ENCODE peak calls at places on chromosomes 6 and 20, in five cellular contexts. Q is PC-3, G is fibroblast of lung, M is OCI-LY7, L is PC-9. J is an unnamed sample. For H4K20me1, the result is how much of the 10 kb centered on the place peaks cover.

GRCh38 chr6:165184192-165184979 is 125.0 kb downstream of the C6orf118 start:
- DNase-seq in G (peak), M (no peak), L (no peak), Q (no peak), J (peak)

GRCh38 chr6:45437441-45437820 is 59.7 kb upstream of the SUPT3H start:
- DNase-seq in M (no peak), L (no peak), G (no peak), Q (no peak), J (no peak)

GRCh38 chr6:98634569-98634968 is 199.8 kb upstream of the POU3F2 start:
- DNase-seq in L (no peak), G (no peak), M (no peak), Q (peak), J (no peak)

GRCh38 chr20:24027229-24027628 is 38.6 kb upstream of the GGTLC1 start:
- DNase-seq in L (no peak), M (peak), G (no peak), Q (peak), J (no peak)

GRCh38 chr20:38325905-38326304 is 20.4 kb upstream of the LBP start:
- DNase-seq in Q (no peak), M (no peak), L (no peak), G (no peak), J (no peak)

GRCh38 chr6:642805-643204 is 14.1 kb downstream of the HUS1B start:
- DNase-seq in M (no peak), L (no peak), G (no peak), Q (no peak), J (no peak)

GRCh38 chr6:48986105-48986504 is 476.9 kb downstream of the MMUT start:
- DNase-seq in G (no peak), L (no peak), Q (no peak), M (no peak), J (no peak)

GRCh38 chr6:87846446-87846845 is 144.4 kb upstream of the AKIRIN2 start:
- DNase-seq in L (no peak), G (no peak), Q (peak), M (no peak), J (no peak)

GRCh38 chr6:170076466-170077165 is 214.3 kb downstream of the DLL1 start:
- DNase-seq in M (no peak), Q (no peak), G (no peak), L (no peak), J (no peak)

GRCh38 chr6:51430610-51431009 is 611.9 kb downstream of the TFAP2B start:
- DNase-seq in M (no peak), G (no peak), L (no peak), Q (no peak), J (no peak)

GRCh38 chr6:113599444-113599843 is 257.7 kb upstream of the MARCKS start:
- DNase-seq in L (no peak), Q (peak), M (no peak), G (peak), J (peak)

GRCh38 chr6:57190140-57190539 is 18.0 kb downstream of the BAG2 start:
- DNase-seq in L (no peak), G (peak), Q (peak), M (peak), J (no peak)

GRCh38 chr20:46022411-46023147 is 6.4 kb upstream of the SLC12A5 start:
- DNase-seq in L (no peak), Q (peak), M (peak), G (no peak), J (no peak)

GRCh38 chr6:133977983-133978895 is 25.2 kb downstream of the TBPL1 start:
- DNase-seq in Q (peak), L (peak), M (no peak), G (peak), J (peak)

GRCh38 chr20:63377256-63378114 is 16.3 kb upstream of the CHRNA4 start:
- DNase-seq in Q (no peak), L (no peak), M (no peak), G (no peak), J (no peak)

GRCh38 chr6:139977887-139978332 is 603.5 kb upstream of the CITED2 start:
- DNase-seq in L (peak), G (peak), M (no peak), Q (peak), J (peak)

DNA sequence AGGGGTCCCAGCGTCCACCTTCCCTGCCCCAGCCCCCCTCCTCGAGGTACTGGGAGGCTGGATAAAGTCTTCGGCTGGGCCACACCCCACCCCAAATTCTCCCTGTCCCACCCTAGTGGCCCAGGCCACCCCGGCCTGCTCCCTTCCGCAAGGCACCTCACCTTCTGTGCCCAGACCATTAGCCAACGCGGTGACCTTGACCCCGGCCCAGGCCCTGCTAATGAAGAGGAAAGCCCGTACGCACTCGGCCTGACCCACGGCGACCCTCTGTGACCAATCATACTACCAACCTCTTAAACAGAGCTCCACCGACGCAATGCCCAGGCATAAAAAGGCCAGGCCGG is 182 bp upstream of the OXT start:
- DNase-seq in G (no peak), L (no peak), M (no peak), Q (no peak), J (no peak)
- H3K4me3 ChIP-seq in G (no peak), L (no peak), M (no peak), Q (no peak), J (no peak)

DNA sequence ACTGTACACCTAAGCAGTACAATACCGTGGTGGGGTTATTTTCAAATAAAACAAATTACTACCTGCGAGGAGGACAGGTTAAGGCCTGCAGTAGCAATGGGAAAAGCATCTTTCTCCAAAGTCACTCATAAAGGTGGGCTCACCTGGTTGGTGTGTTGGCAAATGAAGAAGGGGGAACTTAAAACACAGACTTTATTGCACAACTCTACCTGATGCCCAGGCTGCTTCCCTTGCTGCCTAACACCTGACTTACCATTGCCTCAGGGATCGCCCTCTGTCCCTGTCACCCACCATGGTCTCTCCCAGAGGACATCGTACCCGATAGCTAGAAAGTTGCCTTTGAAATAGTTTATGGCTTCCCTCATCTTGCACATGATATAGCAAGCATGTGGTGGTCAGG is 53.6 kb downstream of the GNAS start:
- DNase-seq in G (no peak), M (no peak), Q (no peak), L (no peak), J (no peak)
- H4K20me1 ChIP-seq in G (under half), M (under half), Q (under half), L (under half), J (half or more)

GRCh38 chr6:157849288-157850017 is 26.4 kb downstream of the SNX9 start:
- DNase-seq in G (no peak), Q (no peak), L (no peak), M (no peak), J (no peak)

GRCh38 chr6:157850030-157850429 is 27.0 kb downstream of the SNX9 start:
- DNase-seq in L (no peak), G (no peak), M (no peak), Q (no peak), J (no peak)

GRCh38 chr6:157848693-157849092 is 25.6 kb downstream of the SNX9 start:
- DNase-seq in M (no peak), G (no peak), L (no peak), Q (no peak), J (no peak)

GRCh38 chr6:157845493-157846259 is 22.6 kb downstream of the SNX9 start:
- DNase-seq in M (no peak), G (peak), Q (peak), L (no peak), J (peak)

GRCh38 chr6:157847846-157848245 is 24.8 kb downstream of the SNX9 start:
- DNase-seq in Q (no peak), L (no peak), G (no peak), M (no peak), J (no peak)
- H3K4me2 ChIP-seq in Q (no peak), L (no peak), G (no peak), M (no peak), J (no peak)

GRCh38 chr6:112038268-112038667 is 15.6 kb upstream of the CCN6 start:
- DNase-seq in L (no peak), M (no peak), Q (no peak), G (peak), J (no peak)
- H3K4me3 ChIP-seq in L (no peak), M (no peak), Q (no peak), G (no peak), J (peak)

GRCh38 chr6:13667655-13668054 is 44.0 kb downstream of the RANBP9 start:
- DNase-seq in Q (no peak), G (peak), M (no peak), L (no peak), J (no peak)

GRCh38 chr6:13664703-13665352 is 46.8 kb downstream of the RANBP9 start:
- DNase-seq in L (no peak), M (no peak), Q (no peak), G (peak), J (peak)

GRCh38 chr6:13668291-13668928 is 43.2 kb downstream of the RANBP9 start:
- DNase-seq in Q (no peak), L (no peak), M (peak), G (no peak), J (no peak)

GRCh38 chr6:13663986-13664385 is 47.6 kb downstream of the RANBP9 start:
- DNase-seq in L (no peak), G (no peak), M (no peak), Q (no peak), J (no peak)

DNA sequence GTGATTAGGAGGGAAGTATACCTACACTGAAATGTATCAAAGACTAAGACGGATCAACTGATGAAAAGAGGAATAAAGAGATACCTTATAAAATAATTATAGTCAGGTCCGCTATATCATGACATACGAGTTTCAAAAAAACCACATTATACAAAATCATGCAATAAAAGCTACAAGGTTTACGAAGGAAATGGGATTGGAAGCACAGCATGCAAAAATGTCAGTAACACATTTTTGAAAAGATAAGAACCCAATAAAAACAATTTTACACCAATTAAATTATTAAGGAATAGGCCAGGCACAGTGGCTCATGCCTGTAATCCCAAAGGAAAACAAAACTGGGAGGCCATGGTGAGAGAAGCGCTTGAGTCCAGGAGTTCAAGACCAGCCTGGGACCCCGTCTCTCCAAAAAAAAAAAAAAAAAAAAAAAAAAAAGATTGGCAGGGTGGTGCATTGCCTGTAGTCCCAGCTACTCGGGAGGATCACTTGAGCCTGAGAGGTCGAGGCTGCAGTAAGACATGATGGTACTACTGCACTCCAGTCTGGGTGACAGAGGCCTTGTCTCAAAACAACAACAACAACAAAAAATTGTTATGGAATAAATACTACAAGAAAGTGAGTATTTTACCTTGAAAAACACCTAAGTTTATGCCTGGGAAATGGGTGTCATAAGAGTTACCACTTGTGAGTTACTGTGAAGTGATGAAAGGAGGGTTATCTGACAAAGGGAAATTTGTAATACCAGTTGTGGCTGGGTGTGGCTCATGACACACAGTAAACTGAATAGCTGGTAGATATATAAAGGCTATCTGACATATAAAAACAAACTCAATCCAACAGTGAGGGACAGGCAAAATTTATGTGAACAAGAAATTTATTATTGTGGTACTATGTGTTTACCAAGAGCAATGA is 45.2 kb downstream of the RANBP9 start:
- DNase-seq in G (peak), Q (peak), L (no peak), M (no peak), J (peak)
- H4K20me1 ChIP-seq in G (under half), Q (under half), L (under half), M (under half), J (half or more)

GRCh38 chr6:130981409-130981808 is 81.6 kb downstream of the EPB41L2 start:
- DNase-seq in Q (no peak), M (no peak), G (peak), L (no peak), J (peak)

GRCh38 chr6:130985115-130985514 is 77.9 kb downstream of the EPB41L2 start:
- DNase-seq in Q (no peak), L (no peak), G (no peak), M (no peak), J (no peak)

GRCh38 chr6:130980310-130981032 is 82.6 kb downstream of the EPB41L2 start:
- DNase-seq in G (no peak), L (no peak), M (no peak), Q (no peak), J (no peak)

GRCh38 chr6:130982941-130983456 is 80.0 kb downstream of the EPB41L2 start:
- DNase-seq in M (no peak), L (no peak), G (no peak), Q (no peak), J (no peak)

GRCh38 chr6:130982060-130982459 is 81.0 kb downstream of the EPB41L2 start:
- DNase-seq in Q (no peak), L (no peak), G (no peak), M (no peak), J (no peak)
- H3K4me2 ChIP-seq in Q (no peak), L (no peak), G (no peak), M (no peak), J (no peak)

DNA sequence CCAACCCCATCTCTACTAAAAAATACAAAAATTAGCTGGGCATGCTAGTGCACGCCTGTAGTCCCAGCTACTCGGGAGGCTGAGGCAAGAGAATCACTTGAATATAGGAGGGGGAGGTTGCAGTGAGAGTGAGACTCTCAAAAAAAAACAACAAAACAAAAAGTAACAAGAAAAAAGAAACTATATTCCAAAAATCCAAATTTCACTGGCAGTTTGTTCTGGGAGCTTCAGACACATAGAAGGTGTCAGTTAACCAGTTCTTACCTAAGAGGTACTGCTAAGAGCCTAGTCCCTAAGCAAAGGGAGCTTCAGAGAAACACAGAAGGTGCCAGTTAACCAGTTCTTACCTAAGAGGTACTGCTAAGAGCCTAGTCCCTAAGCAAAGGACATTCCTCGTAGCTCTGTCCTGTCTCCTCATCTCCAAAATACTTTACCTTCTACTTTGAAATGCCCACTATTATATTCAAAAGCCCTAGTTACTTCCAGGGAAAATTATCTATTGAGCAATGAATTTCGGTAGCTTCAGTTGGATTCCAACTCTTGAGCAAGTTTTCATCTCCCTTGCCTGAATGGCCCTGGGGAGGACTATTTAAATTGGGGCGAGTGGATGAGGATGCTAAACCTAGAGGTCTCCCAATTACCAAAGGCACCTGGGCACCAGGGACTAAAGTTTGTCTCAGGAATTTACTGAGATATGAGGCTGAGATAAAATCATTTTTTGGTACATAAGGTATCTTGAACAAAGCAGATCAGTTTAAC is 41.0 kb downstream of the HFE start:
- DNase-seq in L (no peak), Q (no peak), M (no peak), G (no peak), J (no peak)
- H3K4me3 ChIP-seq in L (no peak), Q (peak), M (no peak), G (no peak), J (no peak)

GRCh38 chr6:144581807-144582537 is 296.8 kb downstream of the UTRN start:
- DNase-seq in M (peak), Q (peak), L (no peak), G (peak), J (no peak)
- H4K20me1 ChIP-seq in M (under half), Q (under half), L (under half), G (under half), J (under half)

GRCh38 chr6:147540075-147540474 is 31.6 kb downstream of the SAMD5 start:
- DNase-seq in M (no peak), Q (no peak), G (no peak), L (no peak), J (no peak)
- H3K4me2 ChIP-seq in M (no peak), Q (no peak), G (no peak), L (no peak), J (no peak)

DNA sequence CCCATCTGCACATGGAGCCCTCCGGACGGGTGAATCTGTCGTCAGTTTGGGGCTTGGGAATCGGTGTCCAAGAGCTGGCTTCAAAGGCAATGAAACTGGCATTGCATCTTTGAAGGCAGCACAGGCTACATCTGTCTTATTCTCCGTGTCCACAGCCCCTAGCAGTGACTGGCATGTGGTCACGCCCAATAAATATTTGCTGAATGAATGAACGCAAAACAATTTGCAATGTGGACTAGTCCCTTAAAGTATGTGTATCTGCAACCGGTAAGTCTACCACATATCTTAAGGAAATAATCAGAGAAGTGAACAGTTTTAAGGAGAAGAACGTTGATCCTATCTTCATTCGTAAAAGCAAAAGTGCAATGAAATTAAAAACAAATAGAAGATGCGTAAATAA is 8.0 kb upstream of the PMEPA1 start:
- DNase-seq in Q (peak), L (peak), G (peak), M (no peak), J (peak)
- H3K4me3 ChIP-seq in Q (peak), L (peak), G (no peak), M (no peak), J (no peak)

J was measured in astrocyte.